ENCODE peak calls at places on chromosome 19, in four cellular contexts. One of them, this sample, is unnamed.

GRCh38 chr19:23346696-23347095 is 48.6 kb downstream of the ZNF91 start:
- DNase-seq in OCI-LY7: no peak
- DNase-seq in naive thymus-derived CD4-positive, alpha-beta T cell: no peak
- DNase-seq in left lung: no peak
- DNase-seq in this sample: no peak

GRCh38 chr19:3586707-3587346 is 1.5 kb downstream of the GIPC3 start:
- DNase-seq in OCI-LY7: no peak
- DNase-seq in left lung: no peak
- DNase-seq in naive thymus-derived CD4-positive, alpha-beta T cell: no peak
- DNase-seq in this sample: no peak

GRCh38 chr19:584240-585001 is 5.3 kb upstream of the HCN2 start:
- DNase-seq in OCI-LY7: peak
- DNase-seq in left lung: peak
- DNase-seq in naive thymus-derived CD4-positive, alpha-beta T cell: peak
- DNase-seq in this sample: peak

GRCh38 chr19:45814851-45815481 is at the start of gene RSPH6A:
- DNase-seq in OCI-LY7: no peak
- DNase-seq in naive thymus-derived CD4-positive, alpha-beta T cell: no peak
- DNase-seq in left lung: peak
- DNase-seq in this sample: no peak

GRCh38 chr19:30666301-30666803 is 294.2 kb downstream of the ZNF536 start:
- DNase-seq in naive thymus-derived CD4-positive, alpha-beta T cell: peak
- DNase-seq in OCI-LY7: peak
- DNase-seq in left lung: no peak
- DNase-seq in this sample: peak

GRCh38 chr19:37413243-37414084 is 42.6 kb downstream of the ZNF527 start:
- DNase-seq in left lung: no peak
- DNase-seq in OCI-LY7: no peak
- DNase-seq in naive thymus-derived CD4-positive, alpha-beta T cell: no peak
- DNase-seq in this sample: no peak

GRCh38 chr19:29672933-29673336 is 7.7 kb downstream of the PLEKHF1 start:
- DNase-seq in naive thymus-derived CD4-positive, alpha-beta T cell: peak
- DNase-seq in left lung: peak
- DNase-seq in OCI-LY7: peak
- DNase-seq in this sample: peak

GRCh38 chr19:32581704-32582164 is 744 bp downstream of the PDCD5 start:
- DNase-seq in naive thymus-derived CD4-positive, alpha-beta T cell: no peak
- DNase-seq in OCI-LY7: peak
- DNase-seq in left lung: peak
- DNase-seq in this sample: no peak

GRCh38 chr19:16327911-16328823 is 3.5 kb downstream of the KLF2 start:
- DNase-seq in naive thymus-derived CD4-positive, alpha-beta T cell: peak
- DNase-seq in left lung: peak
- DNase-seq in OCI-LY7: peak
- DNase-seq in this sample: peak

GRCh38 chr19:7916137-7916907 is 1.7 kb downstream of the TGFBR3L start:
- DNase-seq in naive thymus-derived CD4-positive, alpha-beta T cell: peak
- DNase-seq in OCI-LY7: peak
- DNase-seq in left lung: peak
- DNase-seq in this sample: peak
- H3K27ac ChIP-seq in naive thymus-derived CD4-positive, alpha-beta T cell: no peak
- H3K27ac ChIP-seq in OCI-LY7: no peak
- H3K27ac ChIP-seq in left lung: no peak
- H3K27ac ChIP-seq in this sample: no peak

GRCh38 chr19:7435602-7436001 is 53.2 kb downstream of the PEX11G start:
- DNase-seq in OCI-LY7: no peak
- DNase-seq in naive thymus-derived CD4-positive, alpha-beta T cell: no peak
- DNase-seq in left lung: no peak
- DNase-seq in this sample: no peak
- H3K27ac ChIP-seq in OCI-LY7: no peak
- H3K27ac ChIP-seq in naive thymus-derived CD4-positive, alpha-beta T cell: peak
- H3K27ac ChIP-seq in left lung: no peak
- H3K27ac ChIP-seq in this sample: no peak

GRCh38 chr19:50932018-50932689 is 20.7 kb downstream of the KLK5 start:
- DNase-seq in OCI-LY7: no peak
- DNase-seq in left lung: no peak
- DNase-seq in naive thymus-derived CD4-positive, alpha-beta T cell: no peak
- DNase-seq in this sample: no peak

GRCh38 chr19:50933640-50934039 is 19.2 kb downstream of the KLK5 start:
- DNase-seq in naive thymus-derived CD4-positive, alpha-beta T cell: no peak
- DNase-seq in left lung: no peak
- DNase-seq in OCI-LY7: no peak
- DNase-seq in this sample: no peak

GRCh38 chr19:50928841-50929240 is 17.6 kb upstream of the KLK4 start:
- DNase-seq in naive thymus-derived CD4-positive, alpha-beta T cell: no peak
- DNase-seq in left lung: no peak
- DNase-seq in OCI-LY7: no peak
- DNase-seq in this sample: no peak

GRCh38 chr19:50931023-50931422 is 19.8 kb upstream of the KLK4 start:
- DNase-seq in OCI-LY7: no peak
- DNase-seq in naive thymus-derived CD4-positive, alpha-beta T cell: no peak
- DNase-seq in left lung: no peak
- DNase-seq in this sample: no peak

DNA sequence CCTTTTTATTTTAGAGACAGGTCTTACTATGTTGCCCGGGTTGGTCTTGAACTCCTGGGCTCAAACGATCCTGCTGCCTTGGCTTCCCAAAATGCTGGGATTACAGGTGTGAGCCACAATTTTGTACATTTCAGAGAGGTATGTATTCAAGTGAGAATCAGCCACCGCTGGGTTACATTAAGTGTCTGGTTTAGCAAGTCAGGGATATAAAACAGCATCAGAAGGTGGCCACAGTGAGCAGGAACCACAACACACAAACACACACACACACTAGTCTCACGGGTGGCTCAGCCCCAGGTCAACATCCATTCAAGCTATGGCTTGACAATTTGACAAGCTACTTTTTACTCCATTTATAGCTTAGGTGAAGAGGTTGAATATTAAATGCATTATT is 20.2 kb downstream of the KLK5 start:
- DNase-seq in naive thymus-derived CD4-positive, alpha-beta T cell: no peak
- DNase-seq in OCI-LY7: no peak
- DNase-seq in left lung: no peak
- DNase-seq in this sample: no peak
- H3K27ac ChIP-seq in naive thymus-derived CD4-positive, alpha-beta T cell: no peak
- H3K27ac ChIP-seq in OCI-LY7: no peak
- H3K27ac ChIP-seq in left lung: no peak
- H3K27ac ChIP-seq in this sample: no peak

DNA sequence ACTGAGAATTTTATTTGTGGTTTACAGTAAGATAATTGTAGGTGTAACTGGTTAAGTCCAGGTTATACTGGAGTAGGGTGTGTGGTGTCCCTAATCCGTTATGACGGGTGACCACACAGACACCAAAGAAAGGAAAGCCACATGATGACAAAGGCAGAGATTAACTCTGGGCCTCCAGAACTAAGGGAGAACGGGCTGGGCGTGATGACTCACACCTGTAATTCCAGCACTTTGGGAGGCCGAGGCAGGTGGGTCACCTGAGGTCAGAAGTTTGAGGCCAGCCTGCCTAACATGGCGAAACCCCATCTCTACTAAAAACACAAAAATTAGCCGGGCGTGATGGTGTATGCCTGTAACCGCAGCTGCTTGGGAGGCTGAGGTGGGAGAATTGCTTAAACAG is 10.2 kb upstream of the FUT2 start:
- DNase-seq in OCI-LY7: no peak
- DNase-seq in left lung: no peak
- DNase-seq in naive thymus-derived CD4-positive, alpha-beta T cell: no peak
- DNase-seq in this sample: no peak
- H3K27ac ChIP-seq in OCI-LY7: no peak
- H3K27ac ChIP-seq in left lung: no peak
- H3K27ac ChIP-seq in naive thymus-derived CD4-positive, alpha-beta T cell: no peak
- H3K27ac ChIP-seq in this sample: no peak

DNA sequence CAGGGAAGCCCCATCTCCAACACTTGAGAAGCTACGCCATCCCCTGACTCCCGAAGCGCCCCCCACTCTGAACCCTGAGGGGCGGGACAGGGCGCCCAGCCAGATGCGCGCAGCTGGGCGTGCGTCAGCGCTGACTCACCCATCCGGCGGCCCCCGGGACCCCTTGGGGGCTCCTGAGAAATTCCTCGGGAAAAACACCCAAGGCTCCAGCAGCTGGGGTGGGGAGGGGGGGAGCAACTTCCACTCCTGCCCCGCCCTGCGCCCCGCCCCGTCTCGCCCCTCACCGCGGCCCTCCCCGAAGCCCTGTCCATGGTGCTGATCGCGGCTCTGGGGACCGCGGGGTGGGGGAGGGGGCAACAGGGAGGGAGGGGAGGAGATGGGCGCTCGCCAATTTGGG is 1.0 kb downstream of the COL5A3 start:
- DNase-seq in OCI-LY7: no peak
- DNase-seq in left lung: no peak
- DNase-seq in naive thymus-derived CD4-positive, alpha-beta T cell: peak
- DNase-seq in this sample: peak
- H3K27ac ChIP-seq in OCI-LY7: no peak
- H3K27ac ChIP-seq in left lung: no peak
- H3K27ac ChIP-seq in naive thymus-derived CD4-positive, alpha-beta T cell: no peak
- H3K27ac ChIP-seq in this sample: no peak

This sample was measured in effector memory CD4-positive, alpha-beta T cell.